ENCODE peak calls at places on chromosomes 12 and 14, in eight cellular contexts. One of them, this sample, is unnamed.

GRCh38 chr12:12003609-12004008 is 67.1 kb upstream of the BCL2L14 start:
- DNase-seq in astrocyte of the cerebellum: no peak
- DNase-seq in HFF-Myc: no peak
- DNase-seq in astrocyte: no peak
- DNase-seq in GM12865: no peak
- DNase-seq in fibroblast of pulmonary artery: no peak
- DNase-seq in choroid plexus epithelial cell: no peak
- DNase-seq in AG10803: no peak
- DNase-seq in this sample: no peak

GRCh38 chr12:47781479-47782371 is 8.7 kb downstream of the SLC48A1 start:
- DNase-seq in astrocyte of the cerebellum: no peak
- DNase-seq in HFF-Myc: no peak
- DNase-seq in astrocyte: no peak
- DNase-seq in GM12865: no peak
- DNase-seq in fibroblast of pulmonary artery: no peak
- DNase-seq in choroid plexus epithelial cell: no peak
- DNase-seq in AG10803: no peak
- DNase-seq in this sample: no peak

GRCh38 chr12:5200276-5201087 is 156.8 kb downstream of the KCNA5 start:
- DNase-seq in astrocyte of the cerebellum: no peak
- DNase-seq in HFF-Myc: no peak
- DNase-seq in astrocyte: no peak
- DNase-seq in GM12865: peak
- DNase-seq in fibroblast of pulmonary artery: no peak
- DNase-seq in choroid plexus epithelial cell: peak
- DNase-seq in AG10803: no peak
- DNase-seq in this sample: no peak

GRCh38 chr12:85784096-85784720 is 52.0 kb downstream of the RASSF9 start:
- DNase-seq in astrocyte of the cerebellum: no peak
- DNase-seq in HFF-Myc: no peak
- DNase-seq in astrocyte: peak
- DNase-seq in GM12865: no peak
- DNase-seq in fibroblast of pulmonary artery: no peak
- DNase-seq in choroid plexus epithelial cell: no peak
- DNase-seq in AG10803: peak
- DNase-seq in this sample: no peak

GRCh38 chr12:56206373-56207166 is 15.2 kb downstream of the RNF41 start:
- DNase-seq in astrocyte of the cerebellum: peak
- DNase-seq in HFF-Myc: no peak
- DNase-seq in astrocyte: peak
- DNase-seq in GM12865: peak
- DNase-seq in fibroblast of pulmonary artery: peak
- DNase-seq in choroid plexus epithelial cell: peak
- DNase-seq in AG10803: peak
- DNase-seq in this sample: no peak

GRCh38 chr12:63294327-63294632 is 143.3 kb upstream of the AVPR1A start:
- DNase-seq in astrocyte of the cerebellum: peak
- DNase-seq in HFF-Myc: peak
- DNase-seq in astrocyte: peak
- DNase-seq in GM12865: no peak
- DNase-seq in fibroblast of pulmonary artery: peak
- DNase-seq in choroid plexus epithelial cell: peak
- DNase-seq in AG10803: peak
- DNase-seq in this sample: peak

GRCh38 chr12:120231316-120232011 is 30.6 kb upstream of the RPLP0 start:
- DNase-seq in astrocyte of the cerebellum: peak
- DNase-seq in HFF-Myc: peak
- DNase-seq in astrocyte: peak
- DNase-seq in GM12865: no peak
- DNase-seq in fibroblast of pulmonary artery: peak
- DNase-seq in choroid plexus epithelial cell: peak
- DNase-seq in AG10803: peak
- DNase-seq in this sample: peak

GRCh38 chr12:105433804-105434203 is 103.3 kb downstream of the C12orf75 start:
- DNase-seq in astrocyte of the cerebellum: no peak
- DNase-seq in HFF-Myc: no peak
- DNase-seq in astrocyte: peak
- DNase-seq in GM12865: no peak
- DNase-seq in fibroblast of pulmonary artery: peak
- DNase-seq in choroid plexus epithelial cell: no peak
- DNase-seq in AG10803: peak
- DNase-seq in this sample: no peak

GRCh38 chr12:51183349-51183748 is 10.4 kb upstream of the TFCP2 start:
- DNase-seq in astrocyte of the cerebellum: no peak
- DNase-seq in HFF-Myc: no peak
- DNase-seq in astrocyte: no peak
- DNase-seq in GM12865: no peak
- DNase-seq in fibroblast of pulmonary artery: no peak
- DNase-seq in choroid plexus epithelial cell: no peak
- DNase-seq in AG10803: no peak
- DNase-seq in this sample: no peak

GRCh38 chr12:118330421-118331018 is 42.2 kb downstream of the TAOK3 start:
- DNase-seq in astrocyte of the cerebellum: no peak
- DNase-seq in HFF-Myc: peak
- DNase-seq in astrocyte: peak
- DNase-seq in GM12865: peak
- DNase-seq in fibroblast of pulmonary artery: peak
- DNase-seq in choroid plexus epithelial cell: peak
- DNase-seq in AG10803: peak
- DNase-seq in this sample: peak

GRCh38 chr12:12693111-12693671 is 2.8 kb downstream of the GPR19 start:
- DNase-seq in astrocyte of the cerebellum: no peak
- DNase-seq in HFF-Myc: no peak
- DNase-seq in astrocyte: no peak
- DNase-seq in GM12865: peak
- DNase-seq in fibroblast of pulmonary artery: no peak
- DNase-seq in choroid plexus epithelial cell: no peak
- DNase-seq in AG10803: no peak
- DNase-seq in this sample: no peak

GRCh38 chr12:104535383-104535782 is 78.6 kb downstream of the CHST11 start:
- DNase-seq in astrocyte of the cerebellum: peak
- DNase-seq in HFF-Myc: no peak
- DNase-seq in astrocyte: peak
- DNase-seq in GM12865: no peak
- DNase-seq in fibroblast of pulmonary artery: no peak
- DNase-seq in choroid plexus epithelial cell: peak
- DNase-seq in AG10803: peak
- DNase-seq in this sample: no peak

GRCh38 chr12:30613119-30613830 is 82.4 kb downstream of the IPO8 start:
- DNase-seq in astrocyte of the cerebellum: no peak
- DNase-seq in HFF-Myc: no peak
- DNase-seq in astrocyte: peak
- DNase-seq in GM12865: no peak
- DNase-seq in fibroblast of pulmonary artery: peak
- DNase-seq in choroid plexus epithelial cell: peak
- DNase-seq in AG10803: peak
- DNase-seq in this sample: peak

GRCh38 chr14:55819610-55820304 is 239.8 kb downstream of the KTN1 start:
- DNase-seq in astrocyte of the cerebellum: no peak
- DNase-seq in HFF-Myc: no peak
- DNase-seq in astrocyte: no peak
- DNase-seq in GM12865: peak
- DNase-seq in fibroblast of pulmonary artery: peak
- DNase-seq in choroid plexus epithelial cell: no peak
- DNase-seq in AG10803: no peak
- DNase-seq in this sample: no peak

GRCh38 chr12:27213830-27214787 is 30.0 kb upstream of the STK38L start:
- DNase-seq in astrocyte of the cerebellum: no peak
- DNase-seq in HFF-Myc: no peak
- DNase-seq in astrocyte: no peak
- DNase-seq in GM12865: peak
- DNase-seq in fibroblast of pulmonary artery: no peak
- DNase-seq in choroid plexus epithelial cell: no peak
- DNase-seq in AG10803: no peak
- DNase-seq in this sample: no peak

GRCh38 chr14:58078471-58078870 is 73.5 kb downstream of the ARMH4 start:
- DNase-seq in astrocyte of the cerebellum: no peak
- DNase-seq in HFF-Myc: no peak
- DNase-seq in astrocyte: peak
- DNase-seq in GM12865: no peak
- DNase-seq in fibroblast of pulmonary artery: peak
- DNase-seq in choroid plexus epithelial cell: peak
- DNase-seq in AG10803: peak
- DNase-seq in this sample: no peak

GRCh38 chr14:103071544-103072251 is 12.3 kb upstream of the LBHD2 start:
- DNase-seq in astrocyte of the cerebellum: no peak
- DNase-seq in HFF-Myc: no peak
- DNase-seq in astrocyte: no peak
- DNase-seq in GM12865: no peak
- DNase-seq in fibroblast of pulmonary artery: no peak
- DNase-seq in choroid plexus epithelial cell: no peak
- DNase-seq in AG10803: no peak
- DNase-seq in this sample: no peak

GRCh38 chr12:9869307-9870161 is at the start of gene CLEC2B:
- DNase-seq in astrocyte of the cerebellum: peak
- DNase-seq in HFF-Myc: peak
- DNase-seq in astrocyte: peak
- DNase-seq in GM12865: peak
- DNase-seq in fibroblast of pulmonary artery: peak
- DNase-seq in choroid plexus epithelial cell: peak
- DNase-seq in AG10803: peak
- DNase-seq in this sample: peak

GRCh38 chr12:110501378-110501721 is 561 bp downstream of the VPS29 start:
- DNase-seq in astrocyte of the cerebellum: peak
- DNase-seq in HFF-Myc: peak
- DNase-seq in astrocyte: peak
- DNase-seq in GM12865: peak
- DNase-seq in fibroblast of pulmonary artery: peak
- DNase-seq in choroid plexus epithelial cell: peak
- DNase-seq in AG10803: peak
- DNase-seq in this sample: peak

GRCh38 chr12:49673446-49674317 is 33.5 kb downstream of the FMNL3 start:
- DNase-seq in astrocyte of the cerebellum: peak
- DNase-seq in HFF-Myc: peak
- DNase-seq in astrocyte: peak
- DNase-seq in GM12865: peak
- DNase-seq in fibroblast of pulmonary artery: peak
- DNase-seq in choroid plexus epithelial cell: peak
- DNase-seq in AG10803: peak
- DNase-seq in this sample: peak

GRCh38 chr12:69064734-69065413 is 131.9 kb upstream of the CPM start:
- DNase-seq in astrocyte of the cerebellum: no peak
- DNase-seq in HFF-Myc: no peak
- DNase-seq in astrocyte: no peak
- DNase-seq in GM12865: no peak
- DNase-seq in fibroblast of pulmonary artery: no peak
- DNase-seq in choroid plexus epithelial cell: no peak
- DNase-seq in AG10803: no peak
- DNase-seq in this sample: no peak

GRCh38 chr14:94598506-94598815 is 13.7 kb upstream of the SERPINA3 start:
- DNase-seq in astrocyte of the cerebellum: no peak
- DNase-seq in HFF-Myc: no peak
- DNase-seq in astrocyte: no peak
- DNase-seq in GM12865: no peak
- DNase-seq in fibroblast of pulmonary artery: no peak
- DNase-seq in choroid plexus epithelial cell: no peak
- DNase-seq in AG10803: no peak
- DNase-seq in this sample: no peak

GRCh38 chr12:107503129-107503850 is 182.3 kb upstream of the PWP1 start:
- DNase-seq in astrocyte of the cerebellum: no peak
- DNase-seq in HFF-Myc: no peak
- DNase-seq in astrocyte: no peak
- DNase-seq in GM12865: no peak
- DNase-seq in fibroblast of pulmonary artery: no peak
- DNase-seq in choroid plexus epithelial cell: no peak
- DNase-seq in AG10803: no peak
- DNase-seq in this sample: no peak

GRCh38 chr12:105317942-105318614 is 12.4 kb upstream of the C12orf75 start:
- DNase-seq in astrocyte of the cerebellum: no peak
- DNase-seq in HFF-Myc: no peak
- DNase-seq in astrocyte: peak
- DNase-seq in GM12865: no peak
- DNase-seq in fibroblast of pulmonary artery: no peak
- DNase-seq in choroid plexus epithelial cell: no peak
- DNase-seq in AG10803: peak
- DNase-seq in this sample: peak

GRCh38 chr12:6953417-6954315 is 2.5 kb downstream of the PTPN6 start:
- DNase-seq in astrocyte of the cerebellum: no peak
- DNase-seq in HFF-Myc: no peak
- DNase-seq in astrocyte: peak
- DNase-seq in GM12865: peak
- DNase-seq in fibroblast of pulmonary artery: peak
- DNase-seq in choroid plexus epithelial cell: peak
- DNase-seq in AG10803: no peak
- DNase-seq in this sample: no peak

GRCh38 chr12:50220357-50221061 is 53.3 kb upstream of the CERS5 start:
- DNase-seq in astrocyte of the cerebellum: no peak
- DNase-seq in HFF-Myc: no peak
- DNase-seq in astrocyte: peak
- DNase-seq in GM12865: peak
- DNase-seq in fibroblast of pulmonary artery: peak
- DNase-seq in choroid plexus epithelial cell: peak
- DNase-seq in AG10803: peak
- DNase-seq in this sample: peak

GRCh38 chr12:98770230-98770629 is 125.1 kb downstream of the APAF1 start:
- DNase-seq in astrocyte of the cerebellum: no peak
- DNase-seq in HFF-Myc: no peak
- DNase-seq in astrocyte: no peak
- DNase-seq in GM12865: no peak
- DNase-seq in fibroblast of pulmonary artery: no peak
- DNase-seq in choroid plexus epithelial cell: no peak
- DNase-seq in AG10803: no peak
- DNase-seq in this sample: no peak

GRCh38 chr14:61127099-61127498 is 146.1 kb downstream of the SLC38A6 start:
- DNase-seq in astrocyte of the cerebellum: no peak
- DNase-seq in HFF-Myc: no peak
- DNase-seq in astrocyte: no peak
- DNase-seq in GM12865: no peak
- DNase-seq in fibroblast of pulmonary artery: no peak
- DNase-seq in choroid plexus epithelial cell: no peak
- DNase-seq in AG10803: no peak
- DNase-seq in this sample: no peak
- H3K4me3 ChIP-seq in astrocyte of the cerebellum: no peak
- H3K4me3 ChIP-seq in HFF-Myc: no peak
- H3K4me3 ChIP-seq in astrocyte: no peak
- H3K4me3 ChIP-seq in GM12865: no peak
- H3K4me3 ChIP-seq in fibroblast of pulmonary artery: no peak
- H3K4me3 ChIP-seq in choroid plexus epithelial cell: no peak
- H3K4me3 ChIP-seq in AG10803: no peak
- H3K4me3 ChIP-seq in this sample: no peak

GRCh38 chr14:53151867-53152626 is 1.1 kb downstream of the DDHD1 start:
- DNase-seq in astrocyte of the cerebellum: no peak
- DNase-seq in HFF-Myc: peak
- DNase-seq in astrocyte: peak
- DNase-seq in GM12865: peak
- DNase-seq in fibroblast of pulmonary artery: peak
- DNase-seq in choroid plexus epithelial cell: peak
- DNase-seq in AG10803: peak
- DNase-seq in this sample: no peak
- TF ChIP-seq CTCF in astrocyte of the cerebellum: peak
- TF ChIP-seq CTCF in HFF-Myc: no peak
- TF ChIP-seq CTCF in astrocyte: peak
- TF ChIP-seq CTCF in GM12865: no peak
- TF ChIP-seq CTCF in fibroblast of pulmonary artery: peak
- TF ChIP-seq CTCF in choroid plexus epithelial cell: peak
- TF ChIP-seq CTCF in AG10803: peak
- TF ChIP-seq CTCF in this sample: peak

GRCh38 chr12:41919025-41919424 is 225.6 kb downstream of the GXYLT1 start:
- DNase-seq in astrocyte of the cerebellum: no peak
- DNase-seq in HFF-Myc: no peak
- DNase-seq in astrocyte: no peak
- DNase-seq in GM12865: no peak
- DNase-seq in fibroblast of pulmonary artery: no peak
- DNase-seq in choroid plexus epithelial cell: no peak
- DNase-seq in AG10803: no peak
- DNase-seq in this sample: no peak
- H3K4me3 ChIP-seq in astrocyte of the cerebellum: no peak
- H3K4me3 ChIP-seq in HFF-Myc: no peak
- H3K4me3 ChIP-seq in astrocyte: no peak
- H3K4me3 ChIP-seq in GM12865: no peak
- H3K4me3 ChIP-seq in fibroblast of pulmonary artery: no peak
- H3K4me3 ChIP-seq in choroid plexus epithelial cell: no peak
- H3K4me3 ChIP-seq in AG10803: no peak
- H3K4me3 ChIP-seq in this sample: no peak

GRCh38 chr14:72104011-72104613 is 171.9 kb downstream of the RGS6 start:
- DNase-seq in astrocyte of the cerebellum: no peak
- DNase-seq in HFF-Myc: no peak
- DNase-seq in astrocyte: no peak
- DNase-seq in GM12865: peak
- DNase-seq in fibroblast of pulmonary artery: no peak
- DNase-seq in choroid plexus epithelial cell: peak
- DNase-seq in AG10803: no peak
- DNase-seq in this sample: no peak
- TF ChIP-seq CTCF in astrocyte of the cerebellum: peak
- TF ChIP-seq CTCF in HFF-Myc: peak
- TF ChIP-seq CTCF in astrocyte: peak
- TF ChIP-seq CTCF in GM12865: peak
- TF ChIP-seq CTCF in fibroblast of pulmonary artery: peak
- TF ChIP-seq CTCF in choroid plexus epithelial cell: peak
- TF ChIP-seq CTCF in AG10803: peak
- TF ChIP-seq CTCF in this sample: peak

This sample was measured in AG09309.